ENCODE peak calls at places on chromosomes 12 and 14, in eight cellular contexts. X, M, V, I, P, C, Y and H are unnamed samples.

GRCh38 chr12:87656311-87656710 is 372.9 kb downstream of the C12orf50 start:
- DNase-seq in X (no peak), M (no peak), V (no peak), I (no peak), P (no peak), C (no peak), Y (no peak), H (no peak)

GRCh38 chr12:24754690-24755638 is 193.9 kb downstream of the BCAT1 start:
- DNase-seq in X (no peak), M (no peak), V (no peak), I (no peak), P (peak), C (peak), Y (no peak), H (no peak)

GRCh38 chr12:103840399-103840880 is 594 bp downstream of the NT5DC3 start:
- DNase-seq in X (no peak), M (no peak), V (peak), I (no peak), P (no peak), C (no peak), Y (no peak), H (no peak)

GRCh38 chr12:47805417-47805816 is 14.3 kb downstream of the HDAC7 start:
- DNase-seq in X (no peak), M (no peak), V (no peak), I (no peak), P (no peak), C (no peak), Y (no peak), H (no peak)

GRCh38 chr12:12201274-12201758 is 65.5 kb downstream of the LRP6 start:
- DNase-seq in X (no peak), M (no peak), V (no peak), I (no peak), P (no peak), C (no peak), Y (no peak), H (no peak)

GRCh38 chr12:68893741-68894140 is 39.2 kb downstream of the CPM start:
- DNase-seq in X (no peak), M (no peak), V (no peak), I (no peak), P (no peak), C (no peak), Y (no peak), H (no peak)

GRCh38 chr14:44462372-44462771 is 44.7 kb downstream of the FSCB start:
- DNase-seq in X (no peak), M (no peak), V (no peak), I (no peak), P (no peak), C (no peak), Y (no peak), H (no peak)

GRCh38 chr12:101209319-101210302 is at the start of gene SLC5A8:
- DNase-seq in X (no peak), M (no peak), V (no peak), I (no peak), P (no peak), C (peak), Y (no peak), H (no peak)